ENCODE peak calls at places on chromosome 9, in six cellular contexts. N, L, Y, G, X and E are unnamed samples.

GRCh38 chr9:35424356-35425352 is 65.3 kb upstream of the RUSC2 start:
- DNase-seq in X (peak), N (no peak), Y (no peak), G (no peak), L (no peak), E (no peak)

GRCh38 chr9:109816490-109816889 is 36.5 kb downstream of the PALM2AKAP2 start:
- DNase-seq in Y (peak), L (peak), G (peak), X (peak), N (no peak), E (peak)

GRCh38 chr9:114929166-114929565 is 1.2 kb downstream of the TNFSF8 start:
- DNase-seq in X (no peak), L (no peak), N (no peak), Y (no peak), G (no peak), E (no peak)

GRCh38 chr9:5939530-5939929 is 48.8 kb downstream of the MLANA start:
- DNase-seq in Y (no peak), L (no peak), G (no peak), X (no peak), N (no peak), E (no peak)

GRCh38 chr9:70406446-70406862 is 8.0 kb downstream of the KLF9 start:
- DNase-seq in Y (no peak), L (peak), X (no peak), N (no peak), G (peak), E (peak)

GRCh38 chr9:122468735-122469134 is 9.0 kb downstream of the OR1J1 start:
- DNase-seq in N (no peak), L (peak), X (no peak), Y (no peak), G (peak), E (no peak)

GRCh38 chr9:96738147-96739027 is 39.5 kb downstream of the ZNF510 start:
- DNase-seq in L (no peak), N (no peak), X (no peak), G (no peak), Y (no peak), E (no peak)

GRCh38 chr9:95074632-95075269 is 242.8 kb downstream of the FANCC start:
- DNase-seq in Y (no peak), L (no peak), N (no peak), X (no peak), G (no peak), E (no peak)

GRCh38 chr9:755454-756381 is 85.8 kb upstream of the DMRT1 start:
- DNase-seq in Y (no peak), N (no peak), L (peak), G (peak), X (no peak), E (peak)

GRCh38 chr9:2741441-2742158 is 24.3 kb downstream of the KCNV2 start:
- DNase-seq in G (no peak), N (no peak), L (no peak), Y (no peak), X (no peak), E (no peak)

GRCh38 chr9:87223397-87224246 is 274.0 kb upstream of the DAPK1 start:
- DNase-seq in L (no peak), X (no peak), Y (no peak), G (peak), N (peak), E (no peak)

GRCh38 chr9:22508790-22509189 is 62.2 kb downstream of the DMRTA1 start:
- DNase-seq in G (no peak), L (no peak), Y (no peak), N (no peak), X (no peak), E (no peak)

GRCh38 chr9:20835364-20836286 is 151.6 kb downstream of the FOCAD start:
- DNase-seq in L (no peak), X (no peak), G (peak), Y (no peak), N (no peak), E (peak)

GRCh38 chr9:87787735-87788134 is 61.8 kb downstream of the CTSL start:
- DNase-seq in N (no peak), L (no peak), G (peak), Y (no peak), X (peak), E (no peak)

GRCh38 chr9:27371382-27371781 is 74.4 kb upstream of the EQTN start:
- DNase-seq in Y (no peak), G (no peak), X (no peak), L (no peak), N (no peak), E (no peak)

GRCh38 chr9:115000217-115000639 is 69.8 kb upstream of the TNFSF8 start:
- DNase-seq in X (no peak), N (no peak), Y (no peak), G (no peak), L (no peak), E (no peak)

GRCh38 chr9:130537346-130538050 is 41.9 kb upstream of the FUBP3 start:
- DNase-seq in X (no peak), N (peak), L (peak), Y (no peak), G (peak), E (peak)

GRCh38 chr9:134284741-134285140 is 41.5 kb upstream of the RXRA start:
- DNase-seq in Y (no peak), L (no peak), N (no peak), X (no peak), G (no peak), E (no peak)

GRCh38 chr9:98771209-98771874 is 25.0 kb downstream of the ANKS6 start:
- DNase-seq in Y (no peak), G (no peak), N (peak), L (no peak), X (no peak), E (no peak)

GRCh38 chr9:126131066-126132010 is 195.3 kb upstream of the MVB12B start:
- DNase-seq in Y (no peak), L (no peak), G (no peak), X (no peak), N (no peak), E (no peak)

DNA sequence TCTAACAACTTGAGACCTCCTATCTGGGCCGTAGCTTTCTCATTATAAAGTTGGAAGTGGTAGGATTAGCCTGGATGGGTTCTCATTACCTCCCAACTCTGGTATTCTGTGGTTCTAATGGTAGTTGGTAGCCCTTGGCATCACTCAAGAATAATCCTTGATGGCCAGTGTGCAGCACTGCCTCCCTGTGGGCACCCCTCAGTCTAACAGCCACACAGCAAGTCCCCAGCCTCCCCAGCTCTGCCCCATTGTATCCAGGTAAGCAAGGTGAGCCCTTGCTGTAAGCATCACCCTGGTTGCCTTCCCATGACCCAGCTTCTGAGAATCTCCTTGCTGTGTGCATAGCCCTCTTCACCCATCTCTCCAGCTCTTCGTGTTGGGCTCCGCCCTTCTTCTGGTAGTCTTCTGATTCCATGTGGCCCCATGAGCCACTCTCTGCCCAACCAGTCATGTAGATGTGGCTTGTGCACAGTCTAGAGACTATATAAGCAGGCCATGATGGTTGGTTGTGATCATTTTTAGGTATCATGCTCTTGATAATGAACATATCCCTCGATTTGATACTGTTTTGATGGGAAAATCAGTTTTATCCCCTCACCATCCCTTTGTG is 57.6 kb upstream of the GRHPR start:
- DNase-seq in X (no peak), N (no peak), L (no peak), Y (no peak), G (no peak), E (no peak)
- TF ChIP-seq CTCF in X (peak), N (no peak), L (no peak), Y (no peak), G (peak), E (peak)

DNA sequence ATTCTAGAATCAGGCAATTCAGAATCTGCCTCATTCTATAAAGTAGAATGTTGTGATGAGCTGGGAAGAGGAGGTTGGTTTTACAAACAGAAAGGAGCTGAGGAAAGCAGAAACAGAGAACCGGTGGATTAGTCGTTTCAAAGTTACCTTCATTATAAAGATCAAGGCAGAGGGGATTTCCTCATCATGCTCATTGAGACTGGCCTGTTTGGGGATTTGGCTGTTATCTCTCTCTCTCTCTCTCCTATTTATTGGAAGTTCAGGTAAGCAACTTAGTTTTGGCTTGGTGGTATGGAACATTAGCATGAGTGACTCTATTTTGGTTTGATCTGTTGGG is 134.0 kb downstream of the GCNT1 start:
- DNase-seq in N (no peak), X (no peak), L (no peak), G (no peak), Y (no peak), E (no peak)
- H3K4me3 ChIP-seq in N (no peak), X (no peak), L (no peak), G (no peak), Y (no peak), E (no peak)

GRCh38 chr9:3768698-3769458 is 243.1 kb upstream of the RFX3 start:
- DNase-seq in Y (no peak), N (no peak), X (no peak), L (peak), G (peak), E (peak)
- TF ChIP-seq CTCF in Y (no peak), N (no peak), X (no peak), L (no peak), G (no peak), E (no peak)

GRCh38 chr9:132049323-132049882 is 30.3 kb downstream of the MED27 start:
- DNase-seq in N (no peak), X (no peak), Y (no peak), G (peak), L (peak), E (no peak)
- H3K4me3 ChIP-seq in N (no peak), X (no peak), Y (no peak), G (no peak), L (no peak), E (no peak)

GRCh38 chr9:124399323-124399962 is 15.8 kb downstream of the PSMB7 start:
- DNase-seq in G (peak), Y (peak), L (peak), N (no peak), X (no peak), E (peak)
- TF ChIP-seq CTCF in G (peak), Y (peak), L (peak), N (no peak), X (no peak), E (peak)

DNA sequence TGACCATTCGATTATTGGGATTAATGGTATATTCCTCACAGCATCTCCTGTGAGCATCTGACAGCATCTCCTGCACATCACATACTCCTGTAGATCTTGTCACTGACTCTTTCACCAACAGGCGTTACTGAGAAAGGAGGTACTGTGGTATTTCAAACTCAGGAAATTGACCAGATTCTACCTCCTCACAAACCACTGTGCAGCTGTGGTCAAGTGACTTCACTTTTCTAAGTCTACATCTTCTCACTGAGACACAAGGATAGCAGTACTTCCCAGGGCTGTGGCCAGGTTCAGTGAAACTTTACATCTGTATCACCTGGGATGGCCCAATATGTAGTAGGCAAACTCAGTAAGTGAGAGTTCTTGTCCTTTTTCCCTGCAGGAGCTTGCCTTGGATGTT is 332.3 kb upstream of the ADAMTSL1 start:
- DNase-seq in N (no peak), X (no peak), Y (no peak), G (no peak), L (no peak), E (no peak)
- H3K4me3 ChIP-seq in N (no peak), X (no peak), Y (no peak), G (no peak), L (no peak), E (no peak)